ENCODE peak calls at places on chromosome 16, in four cellular contexts. O is nucleus accumbens, F is H9, I is activated T-cell treated with anti-CD3 and anti-CD28 coated beads for 4 hours. B is an unnamed sample.

GRCh38 chr16:86048221-86048620 is 149.3 kb downstream of the IRF8 start:
- DNase-seq in O (no peak), F (no peak), I (no peak), B (no peak)

GRCh38 chr16:88310796-88311605 is 71.8 kb upstream of the ZNF469 start:
- DNase-seq in I (no peak), O (no peak), F (no peak), B (no peak)

GRCh38 chr16:27316038-27316680 is 2.4 kb downstream of the IL4R start:
- DNase-seq in F (no peak), I (no peak), O (no peak), B (no peak)

GRCh38 chr16:71360378-71360777 is 1.9 kb downstream of the CALB2 start:
- DNase-seq in O (no peak), I (no peak), F (no peak), B (no peak)

GRCh38 chr16:84836234-84836647 is 16.5 kb downstream of the CRISPLD2 start:
- DNase-seq in I (no peak), F (peak; percentile 78), O (no peak), B (peak; percentile 89)

GRCh38 chr16:88406096-88407041 is 23.6 kb downstream of the ZNF469 start:
- DNase-seq in F (no peak), O (no peak), I (no peak), B (no peak)

GRCh38 chr16:87043273-87044030 is 273.7 kb downstream of the C16orf95 start:
- DNase-seq in O (peak; percentile 75), F (no peak), I (no peak), B (peak; percentile 57)

GRCh38 chr16:67719778-67720144 is 645 bp upstream of the GFOD2 start:
- DNase-seq in O (peak; percentile 41), F (no peak), I (peak; percentile 4), B (no peak)

GRCh38 chr16:31286421-31287032 is 26.8 kb downstream of the ITGAM start:
- DNase-seq in F (no peak), O (no peak), I (no peak), B (no peak)

GRCh38 chr16:84844561-84845495 is 25.0 kb downstream of the CRISPLD2 start:
- DNase-seq in O (no peak), F (peak; percentile 64), I (no peak), B (no peak)

GRCh38 chr16:2033057-2033911 is 6.6 kb downstream of the NHERF2 start:
- DNase-seq in F (no peak), O (peak; percentile 93), I (no peak), B (peak; percentile 89)

GRCh38 chr16:53744449-53744848 is 40.5 kb downstream of the FTO start:
- DNase-seq in O (peak; percentile 32), I (peak; percentile 14), F (peak; percentile 31), B (no peak)

GRCh38 chr16:23827245-23827543 is 8.6 kb upstream of the PRKCB start:
- DNase-seq in O (no peak), I (no peak), F (no peak), B (no peak)

GRCh38 chr16:51139568-51139967 is 11.5 kb downstream of the SALL1 start:
- DNase-seq in I (no peak), F (no peak), O (no peak), B (no peak)

GRCh38 chr16:10745856-10746255 is 2.2 kb downstream of the NUBP1 start:
- DNase-seq in O (no peak), F (no peak), I (no peak), B (no peak)

GRCh38 chr16:12646098-12646489 is 157.6 kb downstream of the CPPED1 start:
- DNase-seq in O (no peak), I (no peak), F (no peak), B (no peak)

GRCh38 chr16:4011225-4011939 is 104.9 kb downstream of the ADCY9 start:
- DNase-seq in O (no peak), F (peak; percentile 58), I (no peak), B (peak; percentile 21)

GRCh38 chr16:77995843-77996455 is 26.4 kb upstream of the CLEC3A start:
- DNase-seq in O (no peak), F (peak; percentile 59), I (no peak), B (no peak)

GRCh38 chr16:252366-253337 is 18.0 kb downstream of the FAM234A start:
- DNase-seq in F (no peak), O (no peak), I (no peak), B (peak; percentile 55)

GRCh38 chr16:53829186-53829747 is 125.3 kb downstream of the FTO start:
- DNase-seq in O (no peak), F (no peak), I (no peak), B (no peak)

GRCh38 chr16:10387378-10387681 is 1.5 kb downstream of the ATF7IP2 start:
- DNase-seq in I (no peak), F (no peak), O (no peak), B (no peak)